ENCODE peak calls at places on chromosomes 16 and 17, in eight cellular contexts. G is right atrium auricular region; Y is cardiac muscle cell; R is activated T-helper 1 cell treated with anti-CD3 and anti-CD28 coated beads, Interleukin-2, amount 50 U/mL, for 16 hours; Q is A549; V is MCF 10A; M is activated CD4-positive, CD25-positive, alpha-beta regulatory T cell; B is naive B cell. W is an unnamed sample.

GRCh38 chr16:75208242-75208825 is 1.4 kb upstream of the CTRB2 start:
- DNase-seq in V (no peak), M (no peak), R (no peak), Q (no peak), Y (no peak), B (no peak), G (no peak), W (no peak)

GRCh38 chr16:3256876-3257465 is 538 bp upstream of the MEFV start:
- DNase-seq in B (no peak), Q (no peak), G (no peak), Y (peak), V (peak), R (no peak), M (no peak), W (peak)

GRCh38 chr16:85902366-85903155 is 3.6 kb downstream of the IRF8 start:
- DNase-seq in B (peak), V (no peak), R (no peak), M (no peak), Y (peak), G (no peak), Q (no peak), W (no peak)

GRCh38 chr16:11064846-11065245 is 120.5 kb downstream of the CLEC16A start:
- DNase-seq in R (no peak), Q (no peak), V (no peak), Y (no peak), G (no peak), B (no peak), M (no peak), W (no peak)

GRCh38 chr17:53894591-53894990 is 71.9 kb downstream of the KIF2B start:
- DNase-seq in Y (no peak), V (no peak), R (no peak), G (no peak), Q (no peak), M (no peak), B (no peak), W (no peak)

GRCh38 chr16:84598391-84598750 is 19.5 kb downstream of the COTL1 start:
- DNase-seq in R (no peak), M (no peak), B (no peak), V (no peak), Q (no peak), Y (no peak), G (no peak), W (no peak)

GRCh38 chr17:50638851-50639767 is 4.4 kb downstream of the ABCC3 start:
- DNase-seq in G (peak), R (no peak), Q (peak), V (peak), M (no peak), B (no peak), Y (peak), W (peak)

GRCh38 chr16:57092786-57093301 is 461 bp downstream of the CPNE2 start:
- DNase-seq in Y (peak), V (no peak), R (peak), Q (no peak), M (peak), G (no peak), B (peak), W (peak)

GRCh38 chr17:65593870-65594584 is 32.6 kb upstream of the AXIN2 start:
- DNase-seq in V (no peak), R (no peak), Q (no peak), Y (peak), M (no peak), G (no peak), B (no peak), W (no peak)

GRCh38 chr16:86258713-86259112 is 251.6 kb upstream of the FOXF1 start:
- DNase-seq in G (no peak), Q (no peak), V (no peak), M (no peak), Y (no peak), R (no peak), B (no peak), W (no peak)

GRCh38 chr17:68807998-68808772 is 147.0 kb downstream of the ABCA8 start:
- DNase-seq in M (no peak), Y (no peak), R (no peak), G (no peak), Q (no peak), V (no peak), B (no peak), W (no peak)

GRCh38 chr17:63881935-63882601 is at the start of gene GH2:
- DNase-seq in R (peak), V (peak), G (peak), M (peak), Y (peak), Q (peak), B (peak), W (peak)

GRCh38 chr17:41145261-41145660 is 4.4 kb downstream of the KRTAP4-5 start:
- DNase-seq in Y (no peak), B (no peak), G (no peak), V (no peak), Q (no peak), R (no peak), M (no peak), W (no peak)

GRCh38 chr17:30477758-30478115 is 529 bp downstream of the GOSR1 start:
- DNase-seq in R (no peak), Q (peak), G (no peak), Y (peak), B (peak), V (no peak), M (no peak), W (peak)

GRCh38 chr16:477287-477686 is 50.2 kb upstream of the CAPN15 start:
- DNase-seq in V (no peak), B (no peak), Y (no peak), Q (no peak), R (no peak), G (no peak), M (no peak), W (no peak)

GRCh38 chr17:5898406-5898805 is 171.8 kb upstream of the WSCD1 start:
- DNase-seq in R (no peak), B (no peak), Q (no peak), M (no peak), Y (no peak), G (no peak), V (no peak), W (no peak)

GRCh38 chr17:75844530-75845057 is 390 bp upstream of the UNC13D start:
- DNase-seq in V (peak), G (no peak), Y (no peak), R (no peak), Q (peak), M (no peak), B (no peak), W (peak)

GRCh38 chr16:85296859-85297698 is 184.8 kb upstream of the CIBAR2 start:
- DNase-seq in M (peak), G (no peak), V (peak), Q (peak), Y (peak), R (peak), B (peak), W (peak)

GRCh38 chr17:61456688-61457225 is 4.5 kb downstream of the TBX4 start:
- DNase-seq in B (no peak), Q (no peak), V (no peak), Y (no peak), M (no peak), G (peak), R (no peak), W (no peak)

GRCh38 chr17:67718325-67718941 is 697 bp downstream of the NOL11 start:
- DNase-seq in B (no peak), Q (peak), G (no peak), V (peak), Y (peak), R (no peak), M (no peak), W (peak)

GRCh38 chr17:17056167-17056562 is 13.9 kb downstream of the MPRIP start:
- DNase-seq in B (no peak), G (no peak), V (no peak), Y (no peak), R (no peak), M (no peak), Q (no peak), W (peak)

GRCh38 chr17:20046629-20047028 is 37.5 kb downstream of the SPECC1 start:
- DNase-seq in R (no peak), B (no peak), G (no peak), Y (no peak), Q (no peak), M (no peak), V (no peak), W (no peak)

GRCh38 chr17:32490101-32490482 is 3.3 kb downstream of the CDK5R1 start:
- DNase-seq in V (no peak), G (no peak), Y (no peak), R (no peak), Q (no peak), B (no peak), M (no peak), W (no peak)

GRCh38 chr17:50107790-50108414 is 12.8 kb downstream of the PDK2 start:
- DNase-seq in M (no peak), B (no peak), V (peak), R (no peak), Y (no peak), G (no peak), Q (no peak), W (peak)

GRCh38 chr16:17476414-17477259 is 5.9 kb upstream of the XYLT1 start:
- DNase-seq in B (peak), Q (peak), Y (peak), M (no peak), R (peak), G (no peak), V (peak), W (peak)

GRCh38 chr16:50279142-50279865 is 13.0 kb downstream of the ADCY7 start:
- DNase-seq in R (no peak), B (no peak), Q (no peak), M (no peak), G (no peak), V (no peak), Y (peak), W (no peak)

GRCh38 chr17:10156579-10157488 is 41.6 kb downstream of the GAS7 start:
- DNase-seq in M (no peak), R (no peak), B (peak), Y (no peak), V (no peak), G (peak), Q (no peak), W (no peak)

GRCh38 chr17:49890077-49890821 is 42.4 kb upstream of the TAC4 start:
- DNase-seq in M (no peak), Q (no peak), G (no peak), R (no peak), Y (peak), B (no peak), V (no peak), W (no peak)

GRCh38 chr17:51354908-51355307 is 94.6 kb downstream of the UTP18 start:
- DNase-seq in M (no peak), V (no peak), G (no peak), B (no peak), Q (no peak), R (no peak), Y (no peak), W (no peak)

GRCh38 chr17:72554508-72554907 is 433.7 kb downstream of the SOX9 start:
- DNase-seq in M (no peak), R (no peak), Y (no peak), Q (no peak), V (no peak), G (no peak), B (no peak), W (no peak)

GRCh38 chr16:88790312-88791150 is 5.5 kb upstream of the PIEZO1 start:
- DNase-seq in M (peak), V (no peak), Q (no peak), Y (peak), B (no peak), G (no peak), R (peak), W (no peak)

GRCh38 chr16:51418258-51418657 is 267.2 kb upstream of the SALL1 start:
- DNase-seq in Q (no peak), M (no peak), Y (no peak), B (no peak), V (no peak), R (no peak), G (no peak), W (no peak)

GRCh38 chr17:49730078-49730786 is 22.5 kb upstream of the SLC35B1 start:
- DNase-seq in Y (peak), G (peak), R (no peak), Q (no peak), V (no peak), M (no peak), B (no peak), W (no peak)

GRCh38 chr16:66937725-66938337 is 2.5 kb downstream of the CES2 start:
- DNase-seq in R (no peak), M (no peak), G (no peak), B (no peak), Y (no peak), Q (no peak), V (no peak), W (no peak)